ENCODE peak calls at places on chromosome 2, in seven cellular contexts. One of them, this sample, is unnamed. For H3K27me3, the result is how much of the 10 kb centered on the place peaks cover.

GRCh38 chr2:283996-284794 is 3.7 kb downstream of the ALKAL2 start:
- DNase-seq in pancreas: no peak
- DNase-seq in sigmoid colon: no peak
- DNase-seq in thyroid gland: no peak
- DNase-seq in PC-9: no peak
- DNase-seq in colonic mucosa: no peak
- DNase-seq in breast epithelium: no peak
- DNase-seq in this sample: no peak

GRCh38 chr2:224934542-224935188 is 107.6 kb downstream of the DOCK10 start:
- DNase-seq in thyroid gland: no peak
- DNase-seq in pancreas: no peak
- DNase-seq in colonic mucosa: no peak
- DNase-seq in sigmoid colon: no peak
- DNase-seq in PC-9: no peak
- DNase-seq in breast epithelium: no peak
- DNase-seq in this sample: no peak

GRCh38 chr2:13014783-13015182 is 298.0 kb downstream of the TRIB2 start:
- DNase-seq in thyroid gland: no peak
- DNase-seq in pancreas: no peak
- DNase-seq in sigmoid colon: no peak
- DNase-seq in breast epithelium: no peak
- DNase-seq in PC-9: no peak
- DNase-seq in colonic mucosa: no peak
- DNase-seq in this sample: no peak

GRCh38 chr2:234950730-234951385 is 959 bp upstream of the SH3BP4 start:
- DNase-seq in colonic mucosa: peak
- DNase-seq in breast epithelium: no peak
- DNase-seq in pancreas: no peak
- DNase-seq in sigmoid colon: peak
- DNase-seq in thyroid gland: peak
- DNase-seq in PC-9: no peak
- DNase-seq in this sample: no peak

GRCh38 chr2:195016821-195017220 is 640.2 kb upstream of the SLC39A10 start:
- DNase-seq in thyroid gland: no peak
- DNase-seq in PC-9: no peak
- DNase-seq in sigmoid colon: no peak
- DNase-seq in colonic mucosa: no peak
- DNase-seq in pancreas: no peak
- DNase-seq in breast epithelium: no peak
- DNase-seq in this sample: no peak

GRCh38 chr2:59080465-59081181 is 839.5 kb upstream of the FANCL start:
- DNase-seq in sigmoid colon: no peak
- DNase-seq in pancreas: no peak
- DNase-seq in breast epithelium: no peak
- DNase-seq in PC-9: no peak
- DNase-seq in thyroid gland: no peak
- DNase-seq in colonic mucosa: no peak
- DNase-seq in this sample: no peak

GRCh38 chr2:37711308-37711731 is 39.9 kb upstream of the CDC42EP3 start:
- DNase-seq in thyroid gland: no peak
- DNase-seq in PC-9: peak
- DNase-seq in pancreas: no peak
- DNase-seq in breast epithelium: no peak
- DNase-seq in colonic mucosa: no peak
- DNase-seq in sigmoid colon: no peak
- DNase-seq in this sample: peak

GRCh38 chr2:215982465-215982875 is 30.9 kb downstream of the MREG start:
- DNase-seq in thyroid gland: no peak
- DNase-seq in sigmoid colon: no peak
- DNase-seq in pancreas: peak
- DNase-seq in colonic mucosa: no peak
- DNase-seq in breast epithelium: peak
- DNase-seq in PC-9: peak
- DNase-seq in this sample: no peak

GRCh38 chr2:19617251-19617650 is 258.8 kb upstream of the OSR1 start:
- DNase-seq in sigmoid colon: no peak
- DNase-seq in PC-9: peak
- DNase-seq in pancreas: no peak
- DNase-seq in colonic mucosa: no peak
- DNase-seq in breast epithelium: no peak
- DNase-seq in thyroid gland: no peak
- DNase-seq in this sample: no peak

GRCh38 chr2:144459937-144460336 is 60.0 kb downstream of the ZEB2 start:
- DNase-seq in PC-9: no peak
- DNase-seq in thyroid gland: no peak
- DNase-seq in colonic mucosa: no peak
- DNase-seq in sigmoid colon: no peak
- DNase-seq in breast epithelium: no peak
- DNase-seq in pancreas: no peak
- DNase-seq in this sample: no peak

GRCh38 chr2:120346667-120347358 is 877 bp downstream of the INHBB start:
- DNase-seq in thyroid gland: peak
- DNase-seq in sigmoid colon: no peak
- DNase-seq in breast epithelium: no peak
- DNase-seq in pancreas: no peak
- DNase-seq in PC-9: no peak
- DNase-seq in colonic mucosa: no peak
- DNase-seq in this sample: no peak

GRCh38 chr2:101753720-101754490 is 56.4 kb downstream of the MAP4K4 start:
- DNase-seq in colonic mucosa: no peak
- DNase-seq in pancreas: no peak
- DNase-seq in breast epithelium: no peak
- DNase-seq in thyroid gland: no peak
- DNase-seq in PC-9: no peak
- DNase-seq in sigmoid colon: no peak
- DNase-seq in this sample: no peak

GRCh38 chr2:20614201-20615045 is 36.5 kb downstream of the HS1BP3 start:
- DNase-seq in PC-9: peak
- DNase-seq in pancreas: no peak
- DNase-seq in thyroid gland: peak
- DNase-seq in colonic mucosa: no peak
- DNase-seq in sigmoid colon: peak
- DNase-seq in breast epithelium: peak
- DNase-seq in this sample: no peak

GRCh38 chr2:150370600-150370999 is 116.9 kb downstream of the RND3 start:
- DNase-seq in colonic mucosa: peak
- DNase-seq in PC-9: no peak
- DNase-seq in pancreas: no peak
- DNase-seq in breast epithelium: no peak
- DNase-seq in thyroid gland: no peak
- DNase-seq in sigmoid colon: no peak
- DNase-seq in this sample: no peak

GRCh38 chr2:84919885-84920580 is 14.6 kb downstream of the TMSB10 start:
- DNase-seq in thyroid gland: no peak
- DNase-seq in sigmoid colon: peak
- DNase-seq in pancreas: no peak
- DNase-seq in breast epithelium: no peak
- DNase-seq in colonic mucosa: no peak
- DNase-seq in PC-9: peak
- DNase-seq in this sample: peak

GRCh38 chr2:53859354-53860159 is at the start of gene GPR75:
- DNase-seq in colonic mucosa: peak
- DNase-seq in thyroid gland: peak
- DNase-seq in PC-9: no peak
- DNase-seq in sigmoid colon: no peak
- DNase-seq in pancreas: peak
- DNase-seq in breast epithelium: peak
- DNase-seq in this sample: no peak

GRCh38 chr2:174516495-174517378 is 29.9 kb upstream of the GPR155 start:
- DNase-seq in colonic mucosa: no peak
- DNase-seq in sigmoid colon: no peak
- DNase-seq in PC-9: no peak
- DNase-seq in pancreas: no peak
- DNase-seq in thyroid gland: no peak
- DNase-seq in breast epithelium: no peak
- DNase-seq in this sample: no peak

GRCh38 chr2:72757177-72757775 is 68.6 kb downstream of the EXOC6B start:
- DNase-seq in breast epithelium: no peak
- DNase-seq in thyroid gland: no peak
- DNase-seq in sigmoid colon: no peak
- DNase-seq in colonic mucosa: no peak
- DNase-seq in PC-9: peak
- DNase-seq in pancreas: peak
- DNase-seq in this sample: no peak

GRCh38 chr2:203600286-203600685 is 65.2 kb upstream of the RAPH1 start:
- DNase-seq in PC-9: no peak
- DNase-seq in breast epithelium: no peak
- DNase-seq in pancreas: no peak
- DNase-seq in sigmoid colon: no peak
- DNase-seq in thyroid gland: no peak
- DNase-seq in colonic mucosa: no peak
- DNase-seq in this sample: no peak

GRCh38 chr2:203610558-203610957 is 75.5 kb upstream of the RAPH1 start:
- DNase-seq in sigmoid colon: no peak
- DNase-seq in PC-9: no peak
- DNase-seq in colonic mucosa: no peak
- DNase-seq in thyroid gland: no peak
- DNase-seq in pancreas: no peak
- DNase-seq in breast epithelium: no peak
- DNase-seq in this sample: no peak

GRCh38 chr2:203603451-203604389 is 68.6 kb upstream of the RAPH1 start:
- DNase-seq in pancreas: no peak
- DNase-seq in breast epithelium: no peak
- DNase-seq in PC-9: no peak
- DNase-seq in sigmoid colon: no peak
- DNase-seq in thyroid gland: no peak
- DNase-seq in colonic mucosa: no peak
- DNase-seq in this sample: no peak

GRCh38 chr2:203606051-203606450 is 71.0 kb upstream of the RAPH1 start:
- DNase-seq in sigmoid colon: no peak
- DNase-seq in thyroid gland: no peak
- DNase-seq in pancreas: no peak
- DNase-seq in breast epithelium: no peak
- DNase-seq in PC-9: no peak
- DNase-seq in colonic mucosa: no peak
- DNase-seq in this sample: no peak

GRCh38 chr2:203605302-203605701 is 70.2 kb upstream of the RAPH1 start:
- DNase-seq in sigmoid colon: no peak
- DNase-seq in colonic mucosa: peak
- DNase-seq in breast epithelium: no peak
- DNase-seq in pancreas: no peak
- DNase-seq in PC-9: no peak
- DNase-seq in thyroid gland: no peak
- DNase-seq in this sample: no peak
- H3K27me3 ChIP-seq in sigmoid colon: under half
- H3K27me3 ChIP-seq in colonic mucosa: under half
- H3K27me3 ChIP-seq in breast epithelium: under half
- H3K27me3 ChIP-seq in pancreas: under half
- H3K27me3 ChIP-seq in PC-9: under half
- H3K27me3 ChIP-seq in thyroid gland: under half
- H3K27me3 ChIP-seq in this sample: under half

GRCh38 chr2:11738589-11739436 is 7.6 kb upstream of the LPIN1 start:
- DNase-seq in breast epithelium: no peak
- DNase-seq in sigmoid colon: peak
- DNase-seq in thyroid gland: peak
- DNase-seq in colonic mucosa: peak
- DNase-seq in pancreas: peak
- DNase-seq in PC-9: peak
- DNase-seq in this sample: peak
- TF ChIP-seq CTCF in breast epithelium: no peak
- TF ChIP-seq CTCF in sigmoid colon: peak
- TF ChIP-seq CTCF in thyroid gland: no peak
- TF ChIP-seq CTCF in colonic mucosa: peak
- TF ChIP-seq CTCF in pancreas: no peak
- TF ChIP-seq CTCF in PC-9: peak
- TF ChIP-seq CTCF in this sample: peak

GRCh38 chr2:202382684-202383083 is 6.6 kb downstream of the BMPR2 start:
- DNase-seq in sigmoid colon: no peak
- DNase-seq in pancreas: no peak
- DNase-seq in thyroid gland: no peak
- DNase-seq in colonic mucosa: no peak
- DNase-seq in breast epithelium: no peak
- DNase-seq in PC-9: no peak
- DNase-seq in this sample: no peak

GRCh38 chr2:202387608-202388342 is 11.6 kb downstream of the BMPR2 start:
- DNase-seq in pancreas: no peak
- DNase-seq in colonic mucosa: no peak
- DNase-seq in breast epithelium: no peak
- DNase-seq in PC-9: no peak
- DNase-seq in thyroid gland: no peak
- DNase-seq in sigmoid colon: no peak
- DNase-seq in this sample: no peak
- H3K4me3 ChIP-seq in pancreas: no peak
- H3K4me3 ChIP-seq in colonic mucosa: no peak
- H3K4me3 ChIP-seq in breast epithelium: no peak
- H3K4me3 ChIP-seq in PC-9: no peak
- H3K4me3 ChIP-seq in thyroid gland: no peak
- H3K4me3 ChIP-seq in sigmoid colon: no peak
- H3K4me3 ChIP-seq in this sample: no peak

DNA sequence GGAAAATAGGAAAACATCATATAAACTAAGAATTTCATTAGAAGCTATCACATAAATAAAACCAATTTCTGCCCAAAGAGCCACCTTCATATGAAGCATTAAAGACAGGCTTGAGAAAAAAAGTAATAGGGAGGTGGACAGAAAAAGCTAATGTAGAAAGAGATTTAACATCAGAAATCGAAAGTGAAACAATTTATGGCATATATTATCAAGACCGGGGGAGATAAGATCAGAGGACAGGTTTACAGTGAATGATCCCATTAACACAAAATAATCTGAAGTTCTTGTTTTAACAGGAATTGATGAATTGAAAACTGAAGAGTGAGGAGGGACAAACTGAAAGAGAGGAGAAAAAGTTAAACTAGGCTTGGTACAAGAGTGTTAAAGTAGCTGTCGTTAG is 786.3 kb upstream of the FSHR start:
- DNase-seq in colonic mucosa: no peak
- DNase-seq in PC-9: no peak
- DNase-seq in breast epithelium: no peak
- DNase-seq in thyroid gland: no peak
- DNase-seq in sigmoid colon: no peak
- DNase-seq in pancreas: no peak
- DNase-seq in this sample: no peak
- H3K27me3 ChIP-seq in colonic mucosa: under half
- H3K27me3 ChIP-seq in PC-9: under half
- H3K27me3 ChIP-seq in breast epithelium: under half
- H3K27me3 ChIP-seq in thyroid gland: under half
- H3K27me3 ChIP-seq in sigmoid colon: under half
- H3K27me3 ChIP-seq in pancreas: under half
- H3K27me3 ChIP-seq in this sample: under half

GRCh38 chr2:197813093-197813787 is 8.8 kb downstream of the PLCL1 start:
- DNase-seq in breast epithelium: no peak
- DNase-seq in thyroid gland: no peak
- DNase-seq in sigmoid colon: no peak
- DNase-seq in PC-9: peak
- DNase-seq in colonic mucosa: no peak
- DNase-seq in pancreas: no peak
- DNase-seq in this sample: no peak
- TF ChIP-seq CTCF in breast epithelium: no peak
- TF ChIP-seq CTCF in thyroid gland: peak
- TF ChIP-seq CTCF in sigmoid colon: peak
- TF ChIP-seq CTCF in PC-9: peak
- TF ChIP-seq CTCF in colonic mucosa: peak
- TF ChIP-seq CTCF in pancreas: peak
- TF ChIP-seq CTCF in this sample: peak